ENCODE peak calls at places on chromosomes 5 and 9, in seven cellular contexts. L is pancreas; S is CD4-positive, CD25-positive, alpha-beta regulatory T cell; Q is heart right ventricle; Z is aorta; T is effector memory CD4-positive, alpha-beta T cell; E is CD8-positive, alpha-beta memory T cell. F is an unnamed sample.
A peak's percentile ranks its signal among the peaks of the same experiment; 100 is the strongest.

GRCh38 chr5:39578887-39579497 is 154.2 kb upstream of the DAB2 start:
- DNase-seq in E (no peak), Z (no peak), S (peak; percentile 28), L (no peak), Q (no peak), T (no peak), F (no peak)

GRCh38 chr9:111533099-111533785 is 8.3 kb downstream of the ZNF483 start:
- DNase-seq in E (no peak), Z (no peak), S (no peak), L (no peak), T (no peak), Q (no peak), F (no peak)

GRCh38 chr5:179212870-179213269 is 132.4 kb downstream of the ADAMTS2 start:
- DNase-seq in T (no peak), E (no peak), S (no peak), L (peak; percentile 20), Q (no peak), Z (no peak), F (no peak)

GRCh38 chr5:51033215-51033614 is 350.0 kb upstream of the ISL1 start:
- DNase-seq in L (peak; percentile 16), Q (peak; percentile 5), S (no peak), E (no peak), T (no peak), Z (no peak), F (no peak)

GRCh38 chr5:128695791-128696520 is 157.9 kb upstream of the FBN2 start:
- DNase-seq in Q (no peak), T (no peak), L (no peak), S (no peak), E (no peak), Z (no peak), F (no peak)

GRCh38 chr5:179227578-179228311 is 117.5 kb downstream of the ADAMTS2 start:
- DNase-seq in L (no peak), S (no peak), Z (no peak), Q (no peak), T (no peak), E (no peak), F (no peak)

GRCh38 chr5:156815988-156816599 is 34.0 kb upstream of the PPP1R2B start:
- DNase-seq in S (no peak), L (no peak), Z (no peak), E (no peak), T (no peak), Q (peak; percentile 26), F (no peak)

GRCh38 chr9:108272350-108272899 is 583.4 kb downstream of the ACTL7B start:
- DNase-seq in S (no peak), E (no peak), Q (peak; percentile 43), L (no peak), T (no peak), Z (peak; percentile 65), F (no peak)

GRCh38 chr5:126959188-126959587 is 71.2 kb downstream of the MARCHF3 start:
- DNase-seq in S (no peak), E (no peak), T (no peak), Z (no peak), L (no peak), Q (no peak), F (no peak)

GRCh38 chr5:102778478-102778877 is 23.4 kb downstream of the PAM start:
- DNase-seq in T (no peak), S (no peak), L (no peak), Q (no peak), E (no peak), Z (no peak), F (no peak)

GRCh38 chr5:151569132-151570046 is 21.7 kb downstream of the FAT2 start:
- DNase-seq in Z (no peak), T (no peak), L (no peak), E (no peak), Q (no peak), S (no peak), F (no peak)

GRCh38 chr5:166962470-166962869 is 1329.0 kb upstream of the WWC1 start:
- DNase-seq in L (no peak), Z (no peak), S (no peak), T (no peak), E (no peak), Q (peak; percentile 9), F (no peak)

GRCh38 chr9:78278177-78278777 is 18.6 kb upstream of the PSAT1 start:
- DNase-seq in Z (no peak), S (no peak), T (no peak), E (no peak), L (no peak), Q (no peak), F (no peak)

GRCh38 chr9:125902224-125902623 is 155.1 kb downstream of the PBX3 start:
- DNase-seq in E (no peak), L (no peak), Z (no peak), T (no peak), Q (no peak), S (no peak), F (no peak)

GRCh38 chr5:16606628-16607027 is 10.2 kb downstream of the RETREG1 start:
- DNase-seq in E (no peak), T (no peak), L (no peak), Z (no peak), S (no peak), Q (no peak), F (no peak)

GRCh38 chr5:116370886-116371285 is 203.7 kb downstream of the SEMA6A start:
- DNase-seq in S (no peak), Q (no peak), T (no peak), E (no peak), L (no peak), Z (no peak), F (no peak)

GRCh38 chr9:84140535-84141101 is 160.0 kb downstream of the RMI1 start:
- DNase-seq in L (peak; percentile 59), S (no peak), E (peak; percentile 47), T (no peak), Q (no peak), Z (peak; percentile 42), F (no peak)

DNA sequence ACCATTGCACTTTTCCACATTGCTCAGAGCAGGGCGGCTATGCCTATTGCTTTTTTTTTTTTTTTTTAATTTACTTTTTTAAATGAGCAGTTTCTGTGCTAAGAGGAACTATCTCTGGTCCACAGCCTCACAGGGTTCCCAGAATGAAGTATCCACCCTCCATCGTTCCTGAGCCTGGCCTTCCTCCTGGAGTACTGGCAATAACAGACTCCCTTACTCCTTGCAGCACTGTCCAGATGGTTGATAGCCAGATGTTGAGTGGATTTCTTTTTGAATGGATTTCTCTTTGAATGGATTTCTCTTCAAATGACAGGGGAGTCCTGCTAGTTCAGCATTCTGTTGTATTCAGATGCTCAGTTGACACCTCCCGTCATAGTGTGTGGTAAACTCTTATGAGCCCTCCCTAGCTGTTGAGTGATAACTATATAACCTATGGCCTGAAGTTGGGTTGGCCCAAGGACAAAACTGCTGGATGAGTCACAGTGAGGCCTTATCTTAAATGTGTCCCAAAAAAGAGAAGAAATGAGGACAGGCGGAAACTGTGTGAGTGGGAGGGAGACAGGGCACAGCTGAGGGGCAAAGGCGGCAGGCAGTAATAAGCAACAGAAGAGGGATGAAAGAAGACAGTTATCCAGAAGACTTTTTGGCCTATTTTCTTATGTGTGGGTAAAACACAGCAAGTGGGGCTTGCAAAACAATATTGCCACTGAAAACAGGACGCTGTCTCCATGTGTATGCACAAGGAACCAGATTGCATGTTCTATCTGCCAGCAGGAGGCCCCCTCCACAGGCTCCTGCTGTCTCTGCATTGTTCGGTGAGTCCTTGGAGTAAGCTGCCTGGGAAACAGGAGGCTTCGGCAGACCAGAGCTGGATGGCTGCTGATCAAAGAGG is 209.5 kb upstream of the S1PR3 start:
- DNase-seq in S (no peak), T (no peak), L (no peak), Z (no peak), Q (peak; percentile 48), E (no peak), F (no peak)
- H3K36me3 ChIP-seq in S (no peaks in the 10 kb centered on the region), T (no peaks in the 10 kb centered on the region), L (no peaks in the 10 kb centered on the region), Z (no peaks in the 10 kb centered on the region), Q (no peaks in the 10 kb centered on the region), E (no peaks in the 10 kb centered on the region), F (no peaks in the 10 kb centered on the region)

DNA sequence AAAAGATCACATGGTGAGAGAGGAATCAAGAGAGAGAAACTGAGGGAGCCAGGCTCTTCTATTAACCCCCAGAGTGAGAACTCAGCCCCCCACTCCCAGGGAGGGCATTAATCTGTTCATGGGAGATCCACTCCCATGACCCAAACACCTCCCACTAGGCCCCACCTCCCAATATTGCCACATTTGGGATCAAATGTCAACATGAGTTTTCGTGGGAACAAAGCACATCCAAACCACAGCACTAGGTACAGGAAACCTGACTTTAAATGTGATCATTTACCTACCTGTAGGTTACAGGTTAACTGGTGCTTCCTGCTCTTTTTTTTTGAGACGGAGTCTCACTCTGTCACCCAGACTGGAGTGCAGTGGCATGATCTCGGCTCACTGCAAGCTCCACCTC is 16.9 kb downstream of the NNT start:
- DNase-seq in Z (no peak), S (no peak), E (no peak), Q (no peak), L (no peak), T (no peak), F (no peak)
- H3K27ac ChIP-seq in Z (no peak overlapping the region), S (no peak overlapping the region), E (no peak overlapping the region), Q (no peak overlapping the region), L (no peak overlapping the region), T (no peak overlapping the region), F (no peak overlapping the region)

GRCh38 chr9:127388037-127388855 is 8.7 kb upstream of the SLC2A8 start:
- DNase-seq in Q (no peak), Z (peak; percentile 72), S (peak; percentile 85), T (peak; percentile 83), L (no peak), E (peak; percentile 95), F (peak; percentile 95)

GRCh38 chr9:127386981-127387380 is 10.0 kb upstream of the SLC2A8 start:
- DNase-seq in E (no peak), Q (no peak), T (no peak), Z (no peak), L (no peak), S (no peak), F (no peak)

GRCh38 chr9:127384901-127385300 is 12.1 kb upstream of the SLC2A8 start:
- DNase-seq in Q (no peak), E (no peak), Z (no peak), L (no peak), T (no peak), S (no peak), F (peak; percentile 11)

GRCh38 chr9:127384016-127384730 is 12.8 kb upstream of the SLC2A8 start:
- DNase-seq in S (no peak), Z (no peak), E (no peak), Q (no peak), L (no peak), T (no peak), F (peak; percentile 20)

GRCh38 chr9:127386249-127386648 is 10.7 kb upstream of the SLC2A8 start:
- DNase-seq in E (no peak), T (no peak), S (no peak), Q (no peak), L (no peak), Z (no peak), F (no peak)
- H3K36me3 ChIP-seq in E (no peaks in the 10 kb centered on the region), T (no peaks in the 10 kb centered on the region), S (no peaks in the 10 kb centered on the region), Q (no peaks in the 10 kb centered on the region), L (no peaks in the 10 kb centered on the region), Z (no peaks in the 10 kb centered on the region), F (no peaks in the 10 kb centered on the region)

DNA sequence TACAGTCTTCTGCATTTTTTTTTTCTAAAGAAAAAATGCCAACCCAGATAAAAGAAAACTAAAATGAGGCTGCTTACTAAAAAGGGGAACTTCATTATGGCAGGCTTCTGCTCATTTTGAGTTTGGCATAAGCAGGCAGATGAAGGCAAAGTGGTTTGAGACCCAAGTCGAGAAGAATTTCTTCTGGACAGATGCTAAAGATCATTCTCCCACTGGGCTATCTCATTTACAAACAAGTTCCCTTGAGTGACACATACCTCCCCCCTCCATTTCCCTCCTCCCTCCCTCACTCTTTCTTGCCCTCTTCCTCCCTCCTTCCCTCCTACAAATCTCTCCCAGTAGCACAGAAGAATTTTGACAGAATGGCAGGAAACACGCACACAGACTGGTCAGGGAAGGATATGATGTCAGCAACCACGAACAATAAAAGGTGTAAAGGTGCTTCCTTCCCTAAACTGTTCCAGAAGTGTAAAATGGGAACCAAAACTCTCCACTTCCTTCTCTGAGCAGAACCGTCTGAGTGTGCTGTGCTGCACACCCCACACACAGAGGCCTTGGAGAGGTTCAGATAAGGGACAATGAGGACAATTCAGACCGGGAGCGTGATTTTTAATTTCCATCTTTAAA is 55.9 kb downstream of the MEF2C start:
- DNase-seq in Q (peak; percentile 84), E (no peak), S (no peak), Z (peak; percentile 46), L (no peak), T (no peak), F (no peak)
- H3K27ac ChIP-seq in Q (peak overlapping the region; percentile 79), E (no peak overlapping the region), S (no peak overlapping the region), Z (peak overlapping the region; percentile 72), L (no peak overlapping the region), T (no peak overlapping the region), F (no peak overlapping the region)

F was measured in naive thymus-derived CD4-positive, alpha-beta T cell.